ENCODE peak calls at places on chromosomes 6 and 20, in six cellular contexts. N is GM04504; A is NCI-H2081; X is activated CD4-positive, CD25-positive, alpha-beta regulatory T cell treated with anti-CD3 and anti-CD28 coated beads, Interleukin-2, amount 50 U/mL, for 72 hours; R is ACHN; E is upper lobe of right lung. Y is an unnamed sample.

GRCh38 chr20:47389867-47390347 is 33.4 kb upstream of the ZMYND8 start:
- DNase-seq in N (no peak), A (no peak), X (no peak), R (no peak), E (no peak), Y (peak; percentile 93)

GRCh38 chr20:5918856-5919633 is 31.3 kb downstream of the TRMT6 start:
- DNase-seq in N (no peak), A (no peak), X (no peak), R (peak; percentile 48), E (no peak), Y (no peak)

GRCh38 chr20:24584538-24585356 is 115.3 kb downstream of the SYNDIG1 start:
- DNase-seq in N (peak; percentile 11), A (no peak), X (no peak), R (no peak), E (no peak), Y (no peak)

GRCh38 chr20:12270863-12271262 is 353.2 kb downstream of the BTBD3 start:
- DNase-seq in N (no peak), A (no peak), X (no peak), R (no peak), E (no peak), Y (no peak)

GRCh38 chr6:115914098-115914497 is 146.6 kb downstream of the FRK start:
- DNase-seq in N (no peak), A (no peak), X (no peak), R (no peak), E (no peak), Y (no peak)

GRCh38 chr6:22236626-22237414 is 60.0 kb downstream of the PRL start:
- DNase-seq in N (peak; percentile 89), A (no peak), X (no peak), R (peak; percentile 84), E (no peak), Y (no peak)

GRCh38 chr6:45661667-45662066 is 283.9 kb upstream of the SUPT3H start:
- DNase-seq in N (peak; percentile 87), A (no peak), X (no peak), R (no peak), E (no peak), Y (no peak)

GRCh38 chr6:170416959-170417606 is 110.5 kb downstream of the FAM120B start:
- DNase-seq in N (no peak), A (no peak), X (no peak), R (no peak), E (peak; percentile 52), Y (no peak)

GRCh38 chr6:22545051-22545450 is 24.3 kb upstream of the HDGFL1 start:
- DNase-seq in N (no peak), A (no peak), X (no peak), R (no peak), E (no peak), Y (no peak)

GRCh38 chr6:36625161-36625919 is 31.2 kb downstream of the SRSF3 start:
- DNase-seq in N (peak; percentile 78), A (peak; percentile 78), X (no peak), R (no peak), E (peak; percentile 0), Y (no peak)

GRCh38 chr6:132687306-132687705 is 26.5 kb downstream of the VNN1 start:
- DNase-seq in N (no peak), A (no peak), X (no peak), R (peak; percentile 7), E (no peak), Y (peak; percentile 72)

GRCh38 chr6:100846276-100846675 is 34.9 kb downstream of the ASCC3 start:
- DNase-seq in N (no peak), A (peak; percentile 47), X (no peak), R (no peak), E (no peak), Y (no peak)

GRCh38 chr6:145069966-145070365 is 665.4 kb downstream of the EPM2A start:
- DNase-seq in N (no peak), A (no peak), X (no peak), R (no peak), E (no peak), Y (peak; percentile 14)

GRCh38 chr6:157089258-157089657 is 234.1 kb downstream of the TMEM242 start:
- DNase-seq in N (peak; percentile 43), A (no peak), X (no peak), R (no peak), E (no peak), Y (no peak)

GRCh38 chr6:10269814-10270472 is 144.9 kb downstream of the TFAP2A start:
- DNase-seq in N (no peak), A (no peak), X (no peak), R (peak; percentile 35), E (no peak), Y (no peak)

Y was measured in trophoblast cell.